ENCODE peak calls at places on chromosomes 12 and 14, in four cellular contexts. W is ovary, I is A549, M is upper lobe of left lung. H is an unnamed sample. For H3K4me1, the result is how much of the 10 kb centered on the place peaks cover.

GRCh38 chr12:54650409-54650808 is 2.2 kb upstream of the DCD start:
- DNase-seq in M (no peak), W (no peak), I (no peak), H (no peak)

GRCh38 chr14:105856676-105857222 is 330.4 kb downstream of the TMEM121 start:
- DNase-seq in I (no peak), W (peak), M (peak), H (no peak)

GRCh38 chr12:40325349-40325960 is 100.7 kb downstream of the LRRK2 start:
- DNase-seq in I (peak), W (no peak), M (no peak), H (no peak)

GRCh38 chr12:2751230-2751629 is 43.5 kb upstream of the FKBP4 start:
- DNase-seq in I (no peak), W (no peak), M (no peak), H (no peak)

GRCh38 chr12:6826125-6826733 is 2.0 kb upstream of the P3H3 start:
- DNase-seq in W (no peak), I (no peak), M (no peak), H (no peak)

GRCh38 chr14:77859934-77860570 is 60.1 kb downstream of the ADCK1 start:
- DNase-seq in M (no peak), I (no peak), W (no peak), H (peak)

GRCh38 chr14:83561261-83561660 is 1968.7 kb upstream of the FLRT2 start:
- DNase-seq in I (no peak), M (no peak), W (no peak), H (no peak)

GRCh38 chr12:107955966-107956643 is 173.0 kb upstream of the WSCD2 start:
- DNase-seq in W (no peak), I (no peak), M (no peak), H (no peak)

GRCh38 chr14:24141030-24141880 is at the start of gene EMC9:
- DNase-seq in M (peak), W (peak), I (peak), H (peak)

GRCh38 chr12:175250-175649 is 38.7 kb downstream of the SLC6A12 start:
- DNase-seq in I (no peak), M (no peak), W (peak), H (no peak)

GRCh38 chr14:84707830-84708229 is 822.1 kb upstream of the FLRT2 start:
- DNase-seq in M (no peak), W (no peak), I (no peak), H (no peak)

GRCh38 chr12:132173135-132174014 is 29.1 kb downstream of the NOC4L start:
- DNase-seq in M (no peak), I (no peak), W (no peak), H (no peak)

GRCh38 chr12:4089147-4089606 is 184.4 kb upstream of the CCND2 start:
- DNase-seq in I (no peak), W (no peak), M (no peak), H (no peak)

GRCh38 chr12:52782502-52782901 is 5.4 kb upstream of the KRT76 start:
- DNase-seq in W (no peak), M (no peak), I (no peak), H (no peak)

GRCh38 chr14:72610831-72611200 is 283.1 kb downstream of the DPF3 start:
- DNase-seq in I (no peak), M (no peak), W (no peak), H (no peak)

GRCh38 chr12:98618952-98619351 is 25.5 kb downstream of the SLC25A3 start:
- DNase-seq in I (no peak), W (no peak), M (no peak), H (no peak)

GRCh38 chr14:102220031-102220430 is 80.3 kb downstream of the WDR20 start:
- DNase-seq in M (no peak), I (no peak), W (no peak), H (no peak)

GRCh38 chr12:104604070-104604994 is 147.6 kb downstream of the CHST11 start:
- DNase-seq in M (peak), W (peak), I (peak), H (peak)

GRCh38 chr14:33068626-33069025 is 129.9 kb downstream of the NPAS3 start:
- DNase-seq in I (no peak), M (no peak), W (no peak), H (no peak)

GRCh38 chr14:50001146-50001998 is 108.5 kb downstream of the ARF6 start:
- DNase-seq in I (peak), M (peak), W (no peak), H (peak)

GRCh38 chr14:103724116-103724515 is 8.5 kb downstream of the ZFYVE21 start:
- DNase-seq in W (peak), M (no peak), I (no peak), H (peak)

GRCh38 chr12:50610171-50610570 is 105.4 kb downstream of the DIP2B start:
- DNase-seq in M (no peak), W (no peak), I (no peak), H (no peak)

GRCh38 chr14:78595797-78596196 is 425.6 kb downstream of the NRXN3 start:
- DNase-seq in M (no peak), W (no peak), I (no peak), H (no peak)

GRCh38 chr12:6425588-6426531 is 18.9 kb upstream of the CD27 start:
- DNase-seq in W (no peak), M (no peak), I (no peak), H (no peak)

GRCh38 chr12:119089668-119090013 is 89.1 kb upstream of the HSPB8 start:
- DNase-seq in M (no peak), I (no peak), W (no peak), H (no peak)
- H3K27ac ChIP-seq in M (no peak), I (no peak), W (no peak), H (no peak)

GRCh38 chr14:93982684-93983007 is 6.3 kb upstream of the ASB2 start:
- DNase-seq in M (no peak), I (no peak), W (no peak), H (no peak)
- TF ChIP-seq POLR2A in M (no peak), I (no peak), W (no peak), H (no peak)

DNA sequence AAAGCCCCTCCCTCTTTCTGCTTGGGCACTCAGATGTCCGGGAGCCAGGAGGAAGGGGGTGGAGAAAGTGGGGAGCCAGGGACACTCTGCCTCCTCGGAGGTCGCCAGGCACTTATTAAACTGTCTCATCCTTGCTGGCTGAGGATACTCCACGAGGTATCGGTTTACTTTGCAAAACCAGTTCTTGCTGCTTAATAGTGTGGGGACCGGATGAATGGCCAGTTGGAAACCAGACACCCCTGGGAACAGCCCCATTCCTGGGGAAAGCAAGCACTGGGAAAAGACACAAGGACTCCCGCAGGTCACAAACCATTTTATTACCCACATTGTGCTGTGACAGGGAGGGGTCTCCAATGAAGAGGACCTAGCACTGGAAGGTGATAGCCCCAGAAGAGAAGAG is 34.2 kb downstream of the CCDC88C start:
- DNase-seq in M (no peak), I (no peak), W (no peak), H (no peak)
- H3K4me1 ChIP-seq in M (half or more), I (under half), W (under half), H (under half)

GRCh38 chr12:110111476-110112334 is 12.5 kb upstream of the IFT81 start:
- DNase-seq in I (no peak), M (peak), W (no peak), H (no peak)

GRCh38 chr12:110108309-110109036 is 15.7 kb upstream of the IFT81 start:
- DNase-seq in M (no peak), I (peak), W (no peak), H (no peak)

GRCh38 chr12:110109837-110110535 is 14.2 kb upstream of the IFT81 start:
- DNase-seq in I (no peak), W (no peak), M (no peak), H (no peak)

GRCh38 chr12:110107369-110108281 is 16.5 kb upstream of the IFT81 start:
- DNase-seq in I (peak), M (no peak), W (peak), H (peak)

DNA sequence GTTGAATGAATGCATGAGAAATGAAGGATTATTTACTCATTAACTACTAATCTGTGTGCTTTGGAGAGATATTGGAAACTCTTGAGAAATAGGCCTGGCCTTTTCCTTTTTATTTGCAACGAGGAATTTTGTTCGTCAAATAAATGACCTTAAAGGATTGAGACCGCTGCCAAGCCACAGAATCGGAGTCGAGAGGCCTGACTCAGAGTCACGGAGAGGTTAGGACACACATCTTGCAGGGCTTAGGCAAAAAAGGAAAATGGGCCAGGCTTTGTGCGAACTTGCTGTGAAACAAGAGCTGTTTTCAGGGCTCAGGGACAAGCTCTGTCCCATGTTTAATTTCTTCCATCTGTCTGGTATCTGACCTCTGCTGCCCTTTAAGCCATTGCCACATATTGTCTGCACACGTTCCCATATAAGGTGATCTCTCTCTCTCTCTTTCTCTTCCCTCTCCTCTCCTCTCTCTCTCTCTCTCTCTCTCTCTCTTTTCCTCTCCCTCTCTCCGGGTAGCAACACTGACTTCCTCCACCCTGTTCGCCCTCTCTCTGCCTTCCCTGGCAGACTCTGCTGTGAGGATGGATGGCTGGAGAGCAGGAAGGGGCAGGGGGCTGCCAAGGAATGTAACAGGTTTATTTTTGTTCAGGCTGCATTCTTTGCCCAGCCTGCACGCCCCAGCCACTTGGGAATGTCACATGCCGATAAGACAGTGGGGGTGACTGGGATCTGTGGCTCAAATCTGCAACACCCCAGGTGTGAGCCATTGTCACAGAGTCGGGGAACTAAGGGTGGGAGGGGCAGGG is 14.9 kb upstream of the IFT81 start:
- DNase-seq in I (peak), M (peak), W (peak), H (peak)
- H3K27ac ChIP-seq in I (peak), M (peak), W (peak), H (peak)

GRCh38 chr12:1690578-1691122 is at the start of gene ADIPOR2:
- DNase-seq in I (peak), M (peak), W (peak), H (peak)
- TF ChIP-seq POLR2A in I (peak), M (no peak), W (peak), H (peak)

DNA sequence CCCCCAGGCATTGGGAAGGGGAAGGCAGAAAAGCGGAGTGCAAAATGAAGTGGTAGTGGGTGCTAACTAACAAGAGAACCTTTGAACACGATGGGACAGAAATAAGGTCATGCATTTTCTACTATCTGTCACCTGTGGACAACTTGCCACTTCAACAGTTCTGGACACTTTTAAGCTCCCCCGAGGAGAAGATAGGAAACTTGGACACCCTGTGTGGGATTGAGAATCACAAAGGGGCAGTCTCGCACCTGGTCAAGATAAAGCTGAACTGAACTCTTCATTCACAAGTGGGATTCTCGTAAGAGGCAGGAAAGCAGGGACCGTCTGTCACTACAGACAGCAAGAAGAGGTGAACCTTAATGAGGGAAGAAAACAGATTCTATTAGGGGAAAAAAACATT is 51.6 kb downstream of the EIF2S3B start:
- DNase-seq in W (no peak), I (no peak), M (no peak), H (no peak)
- H3K4me1 ChIP-seq in W (under half), I (under half), M (under half), H (under half)

H was measured in tibial nerve.